ENCODE peak calls at places on chromosomes 16 and 17, in five cellular contexts. One of them, this sample, is unnamed.
A peak's percentile ranks its signal among the peaks of the same experiment; 100 is the strongest.

GRCh38 chr17:77640242-77640641 is 318.3 kb upstream of the TNRC6C start:
- DNase-seq in activated CD8-positive, alpha-beta memory T cell treated with anti-CD3 and anti-CD28 coated beads for 1 hour: no peak
- DNase-seq in left ventricle myocardium superior: no peak
- DNase-seq in GM23248: no peak
- DNase-seq in Right ventricle myocardium superior: no peak
- DNase-seq in this sample: no peak

GRCh38 chr17:82441686-82442487 is 8.7 kb downstream of the CYBC1 start:
- DNase-seq in activated CD8-positive, alpha-beta memory T cell treated with anti-CD3 and anti-CD28 coated beads for 1 hour: no peak
- DNase-seq in left ventricle myocardium superior: no peak
- DNase-seq in GM23248: no peak
- DNase-seq in Right ventricle myocardium superior: no peak
- DNase-seq in this sample: peak; percentile 73

GRCh38 chr16:88593489-88593888 is 23.3 kb downstream of the ZC3H18 start:
- DNase-seq in activated CD8-positive, alpha-beta memory T cell treated with anti-CD3 and anti-CD28 coated beads for 1 hour: no peak
- DNase-seq in left ventricle myocardium superior: peak; percentile 73
- DNase-seq in GM23248: no peak
- DNase-seq in Right ventricle myocardium superior: peak; percentile 57
- DNase-seq in this sample: no peak

GRCh38 chr17:7967751-7968150 is 34.7 kb upstream of the GUCY2D start:
- DNase-seq in activated CD8-positive, alpha-beta memory T cell treated with anti-CD3 and anti-CD28 coated beads for 1 hour: no peak
- DNase-seq in left ventricle myocardium superior: no peak
- DNase-seq in GM23248: no peak
- DNase-seq in Right ventricle myocardium superior: no peak
- DNase-seq in this sample: no peak

GRCh38 chr17:77899494-77899893 is 59.0 kb upstream of the TNRC6C start:
- DNase-seq in activated CD8-positive, alpha-beta memory T cell treated with anti-CD3 and anti-CD28 coated beads for 1 hour: no peak
- DNase-seq in left ventricle myocardium superior: no peak
- DNase-seq in GM23248: no peak
- DNase-seq in Right ventricle myocardium superior: no peak
- DNase-seq in this sample: no peak

GRCh38 chr16:51404386-51404785 is 253.3 kb upstream of the SALL1 start:
- DNase-seq in activated CD8-positive, alpha-beta memory T cell treated with anti-CD3 and anti-CD28 coated beads for 1 hour: no peak
- DNase-seq in left ventricle myocardium superior: no peak
- DNase-seq in GM23248: peak; percentile 23
- DNase-seq in Right ventricle myocardium superior: no peak
- DNase-seq in this sample: no peak

GRCh38 chr17:36933174-36934143 is 3.8 kb upstream of the LHX1 start:
- DNase-seq in activated CD8-positive, alpha-beta memory T cell treated with anti-CD3 and anti-CD28 coated beads for 1 hour: no peak
- DNase-seq in left ventricle myocardium superior: no peak
- DNase-seq in GM23248: no peak
- DNase-seq in Right ventricle myocardium superior: no peak
- DNase-seq in this sample: no peak

GRCh38 chr17:7959503-7960253 is 27.7 kb downstream of the CNTROB start:
- DNase-seq in activated CD8-positive, alpha-beta memory T cell treated with anti-CD3 and anti-CD28 coated beads for 1 hour: no peak
- DNase-seq in left ventricle myocardium superior: no peak
- DNase-seq in GM23248: peak; percentile 2
- DNase-seq in Right ventricle myocardium superior: no peak
- DNase-seq in this sample: no peak

GRCh38 chr17:27540300-27541105 is 84.3 kb downstream of the KSR1 start:
- DNase-seq in activated CD8-positive, alpha-beta memory T cell treated with anti-CD3 and anti-CD28 coated beads for 1 hour: no peak
- DNase-seq in left ventricle myocardium superior: peak; percentile 82
- DNase-seq in GM23248: peak; percentile 98
- DNase-seq in Right ventricle myocardium superior: peak; percentile 88
- DNase-seq in this sample: peak; percentile 93

GRCh38 chr17:80430446-80431245 is 15.7 kb downstream of the ENDOV start:
- DNase-seq in activated CD8-positive, alpha-beta memory T cell treated with anti-CD3 and anti-CD28 coated beads for 1 hour: no peak
- DNase-seq in left ventricle myocardium superior: peak; percentile 20
- DNase-seq in GM23248: no peak
- DNase-seq in Right ventricle myocardium superior: peak; percentile 27
- DNase-seq in this sample: peak; percentile 50

GRCh38 chr16:58377932-58378331 is 14.3 kb upstream of the GINS3 start:
- DNase-seq in activated CD8-positive, alpha-beta memory T cell treated with anti-CD3 and anti-CD28 coated beads for 1 hour: no peak
- DNase-seq in left ventricle myocardium superior: no peak
- DNase-seq in GM23248: peak; percentile 11
- DNase-seq in Right ventricle myocardium superior: no peak
- DNase-seq in this sample: no peak

GRCh38 chr16:69881141-69881540 is 70.0 kb upstream of the CLEC18A start:
- DNase-seq in activated CD8-positive, alpha-beta memory T cell treated with anti-CD3 and anti-CD28 coated beads for 1 hour: no peak
- DNase-seq in left ventricle myocardium superior: no peak
- DNase-seq in GM23248: no peak
- DNase-seq in Right ventricle myocardium superior: no peak
- DNase-seq in this sample: no peak

GRCh38 chr16:68658974-68659360 is 13.9 kb downstream of the CDH3 start:
- DNase-seq in activated CD8-positive, alpha-beta memory T cell treated with anti-CD3 and anti-CD28 coated beads for 1 hour: no peak
- DNase-seq in left ventricle myocardium superior: no peak
- DNase-seq in GM23248: no peak
- DNase-seq in Right ventricle myocardium superior: no peak
- DNase-seq in this sample: no peak

GRCh38 chr16:27639588-27640276 is 89.8 kb downstream of the KATNIP start:
- DNase-seq in activated CD8-positive, alpha-beta memory T cell treated with anti-CD3 and anti-CD28 coated beads for 1 hour: no peak
- DNase-seq in left ventricle myocardium superior: no peak
- DNase-seq in GM23248: peak; percentile 65
- DNase-seq in Right ventricle myocardium superior: no peak
- DNase-seq in this sample: no peak

GRCh38 chr17:20263595-20263994 is 203.7 kb downstream of the LGALS9B start:
- DNase-seq in activated CD8-positive, alpha-beta memory T cell treated with anti-CD3 and anti-CD28 coated beads for 1 hour: no peak
- DNase-seq in left ventricle myocardium superior: no peak
- DNase-seq in GM23248: peak; percentile 24
- DNase-seq in Right ventricle myocardium superior: no peak
- DNase-seq in this sample: no peak